ENCODE peak calls at places on chromosomes 7 and 10, in six cellular contexts. L, G, P, E, C and T are unnamed samples.

GRCh38 chr10:84352251-84352842 is 24.0 kb downstream of the CCSER2 start:
- DNase-seq in C (peak; percentile 55), L (peak; percentile 71), P (peak; percentile 80), E (no peak), G (peak; percentile 51), T (peak; percentile 60)

GRCh38 chr10:48659790-48660189 is 24.9 kb upstream of the WDFY4 start:
- DNase-seq in L (no peak), P (no peak), C (no peak), E (no peak), G (peak; percentile 65), T (no peak)

GRCh38 chr7:37694208-37695080 is 10.9 kb downstream of the GPR141 start:
- DNase-seq in P (no peak), E (no peak), G (no peak), L (peak; percentile 24), C (no peak), T (no peak)

GRCh38 chr7:55432937-55433784 is 68.0 kb downstream of the LANCL2 start:
- DNase-seq in L (no peak), E (no peak), G (peak; percentile 72), C (no peak), P (no peak), T (peak; percentile 54)

GRCh38 chr10:78974409-78975317 is 94.1 kb upstream of the ZMIZ1 start:
- DNase-seq in L (peak; percentile 69), P (peak; percentile 67), E (no peak), C (peak; percentile 19), G (peak; percentile 58), T (no peak)

GRCh38 chr7:133423618-133424017 is 170.7 kb downstream of the EXOC4 start:
- DNase-seq in E (no peak), L (no peak), P (no peak), G (no peak), C (no peak), T (no peak)

GRCh38 chr10:27620425-27621397 is 116.6 kb downstream of the RAB18 start:
- DNase-seq in P (no peak), L (no peak), G (no peak), C (no peak), E (no peak), T (no peak)

GRCh38 chr10:63470928-63471327 is 5.2 kb upstream of the JMJD1C start:
- DNase-seq in E (no peak), P (no peak), L (no peak), G (no peak), C (no peak), T (no peak)

GRCh38 chr7:79453558-79454324 is at the start of gene MAGI2:
- DNase-seq in E (peak; percentile 66), P (peak; percentile 69), C (no peak), G (no peak), L (peak; percentile 68), T (no peak)

GRCh38 chr10:88565072-88565471 is 18.0 kb downstream of the RNLS start:
- DNase-seq in G (peak; percentile 40), L (no peak), P (no peak), E (no peak), C (no peak), T (no peak)

GRCh38 chr10:102714621-102715455 is at the start of gene SFXN2:
- DNase-seq in G (peak; percentile 79), C (peak; percentile 27), E (no peak), P (peak; percentile 53), L (peak; percentile 43), T (peak; percentile 40)

GRCh38 chr7:143126146-143126545 is 5.7 kb upstream of the PIP start:
- DNase-seq in G (no peak), C (no peak), E (no peak), P (no peak), L (no peak), T (no peak)

GRCh38 chr7:93799750-93800357 is 90.7 kb downstream of the TFPI2 start:
- DNase-seq in C (no peak), P (no peak), E (no peak), G (peak; percentile 29), L (no peak), T (no peak)

GRCh38 chr7:80583901-80584300 is 54.5 kb upstream of the CD36 start:
- DNase-seq in P (no peak), L (no peak), E (no peak), C (no peak), G (no peak), T (no peak)

GRCh38 chr7:26553128-26553527 is 261.5 kb downstream of the SNX10 start:
- DNase-seq in C (no peak), L (no peak), E (no peak), P (no peak), G (no peak), T (no peak)

GRCh38 chr10:122142652-122143237 is 128.4 kb upstream of the BTBD16 start:
- DNase-seq in G (peak; percentile 15), E (no peak), L (peak; percentile 64), P (peak; percentile 53), C (no peak), T (no peak)

GRCh38 chr10:14625210-14625621 is 149.5 kb downstream of the FAM107B start:
- DNase-seq in E (no peak), C (no peak), G (no peak), L (no peak), P (no peak), T (no peak)

GRCh38 chr7:157096286-157097055 is 42.3 kb upstream of the UBE3C start:
- DNase-seq in P (no peak), E (no peak), C (no peak), G (no peak), L (no peak), T (no peak)

GRCh38 chr10:114068054-114068707 is 24.5 kb downstream of the ADRB1 start:
- DNase-seq in P (no peak), G (no peak), E (no peak), C (no peak), L (no peak), T (no peak)

GRCh38 chr7:111424768-111425167 is 137.5 kb downstream of the IMMP2L start:
- DNase-seq in L (no peak), G (no peak), E (no peak), C (no peak), P (no peak), T (no peak)

DNA sequence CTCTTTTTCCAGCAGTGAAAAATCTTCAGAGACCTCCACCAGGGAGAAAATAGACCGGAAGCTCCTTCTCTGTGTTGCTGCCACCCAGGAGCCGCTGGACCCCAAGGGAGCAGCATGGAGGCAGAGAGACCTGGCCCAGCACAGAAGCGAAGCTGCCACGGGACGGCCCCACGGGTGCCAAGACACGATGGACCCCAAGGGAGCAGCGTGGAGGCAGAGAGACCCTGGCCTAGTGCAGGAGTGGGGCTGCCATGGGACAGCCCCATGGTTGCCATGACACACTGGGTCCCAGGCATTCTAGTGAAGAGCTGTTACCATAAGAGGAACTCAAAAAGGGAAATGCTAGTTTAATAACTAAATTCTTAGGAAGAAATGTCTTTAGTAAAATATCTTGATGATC is 186.3 kb downstream of the PTPRN2 start:
- DNase-seq in P (no peak), E (no peak), L (no peak), G (no peak), C (no peak), T (no peak)
- H3K9me3 ChIP-seq in P (no peaks in the 10 kb centered on the region), E (peaks cover 79% of the 10 kb centered on the region), L (no peaks in the 10 kb centered on the region), G (peaks cover 4% of the 10 kb centered on the region), C (no peaks in the 10 kb centered on the region), T (no peaks in the 10 kb centered on the region)

GRCh38 chr7:14521183-14521582 is 381.4 kb downstream of the DGKB start:
- DNase-seq in P (no peak), L (no peak), E (no peak), C (no peak), G (no peak), T (no peak)
- H3K9me3 ChIP-seq in P (no peaks in the 10 kb centered on the region), L (no peaks in the 10 kb centered on the region), E (no peaks in the 10 kb centered on the region), C (no peaks in the 10 kb centered on the region), G (no peaks in the 10 kb centered on the region), T (no peaks in the 10 kb centered on the region)

GRCh38 chr7:6691609-6692106 is 15.1 kb downstream of the ZNF12 start:
- DNase-seq in P (no peak), E (no peak), L (no peak), G (no peak), C (no peak), T (no peak)
- H3K9me3 ChIP-seq in P (peaks cover 23% of the 10 kb centered on the region), E (peaks cover 55% of the 10 kb centered on the region), L (peaks cover 100% of the 10 kb centered on the region), G (peaks cover 53% of the 10 kb centered on the region), C (peaks cover 59% of the 10 kb centered on the region), T (peaks cover 98% of the 10 kb centered on the region)

GRCh38 chr7:153110606-153111005 is 351.1 kb downstream of the ACTR3B start:
- DNase-seq in P (no peak), G (no peak), C (no peak), L (no peak), E (no peak), T (no peak)

DNA sequence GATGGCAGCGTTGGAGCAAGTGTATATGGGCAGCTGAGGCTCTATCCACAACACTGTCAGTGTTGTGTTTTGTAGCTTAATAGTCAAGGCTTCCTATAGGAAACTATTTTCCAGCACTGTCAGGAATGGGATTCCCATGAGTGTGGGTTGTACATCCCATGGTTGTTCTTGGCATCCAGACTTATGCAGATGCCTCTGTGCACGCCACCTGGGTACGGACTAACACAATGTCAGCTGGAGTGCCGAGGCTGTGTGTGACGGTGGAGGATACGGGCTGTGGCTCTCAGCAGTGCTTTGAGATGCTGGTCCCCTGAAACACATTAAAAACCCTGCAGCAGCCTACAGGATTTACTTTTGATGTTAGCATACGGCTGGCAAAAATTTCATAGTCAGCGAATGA is 350.0 kb downstream of the ACTR3B start:
- DNase-seq in P (no peak), E (no peak), C (no peak), G (no peak), L (no peak), T (no peak)
- H3K9me3 ChIP-seq in P (no peaks in the 10 kb centered on the region), E (peaks cover 53% of the 10 kb centered on the region), C (no peaks in the 10 kb centered on the region), G (no peaks in the 10 kb centered on the region), L (no peaks in the 10 kb centered on the region), T (no peaks in the 10 kb centered on the region)

GRCh38 chr10:129800796-129801340 is 163.2 kb downstream of the EBF3 start:
- DNase-seq in G (no peak), C (no peak), E (no peak), P (no peak), L (no peak), T (no peak)
- H3K9me3 ChIP-seq in G (peaks cover 4% of the 10 kb centered on the region), C (no peaks in the 10 kb centered on the region), E (peaks cover 42% of the 10 kb centered on the region), P (no peaks in the 10 kb centered on the region), L (peaks cover 17% of the 10 kb centered on the region), T (no peaks in the 10 kb centered on the region)

GRCh38 chr7:158353606-158354570 is 233.7 kb downstream of the PTPRN2 start:
- DNase-seq in P (peak; percentile 30), E (no peak), G (peak; percentile 30), L (no peak), C (no peak), T (no peak)
- H3K9me3 ChIP-seq in P (no peaks in the 10 kb centered on the region), E (peaks cover 79% of the 10 kb centered on the region), G (no peaks in the 10 kb centered on the region), L (peaks cover 5% of the 10 kb centered on the region), C (no peaks in the 10 kb centered on the region), T (no peaks in the 10 kb centered on the region)

GRCh38 chr10:5840314-5841307 is 27.4 kb upstream of the GDI2 start:
- DNase-seq in L (no peak), G (peak; percentile 98), E (no peak), P (no peak), C (no peak), T (no peak)

GRCh38 chr10:5841965-5842364 is 28.7 kb upstream of the GDI2 start:
- DNase-seq in G (no peak), L (no peak), E (no peak), P (no peak), C (no peak), T (no peak)

GRCh38 chr10:5843814-5844705 is 30.8 kb upstream of the GDI2 start:
- DNase-seq in E (no peak), G (peak; percentile 68), C (no peak), L (no peak), P (no peak), T (no peak)
- H3K9me3 ChIP-seq in E (no peaks in the 10 kb centered on the region), G (no peaks in the 10 kb centered on the region), C (no peaks in the 10 kb centered on the region), L (no peaks in the 10 kb centered on the region), P (no peaks in the 10 kb centered on the region), T (no peaks in the 10 kb centered on the region)

GRCh38 chr7:64638822-64639221 is 27.1 kb upstream of the ZNF107 start:
- DNase-seq in G (no peak), P (no peak), E (no peak), C (no peak), L (no peak), T (no peak)
- H3K9me3 ChIP-seq in G (no peaks in the 10 kb centered on the region), P (no peaks in the 10 kb centered on the region), E (peaks cover 4% of the 10 kb centered on the region), C (no peaks in the 10 kb centered on the region), L (peaks cover 4% of the 10 kb centered on the region), T (no peaks in the 10 kb centered on the region)